ENCODE peak calls at places on chromosomes 16 and 17, in seven cellular contexts. T is fibroblast of mammary gland; O is stimulated activated CD8-positive, alpha-beta memory T cell treated with anti-CD3 and anti-CD28 coated beads, Interleukin-4, amount 100 ng/mL, for 48 hours; G is HT-29; J is stimulated activated CD4-positive, alpha-beta T cell treated with anti-CD3 and anti-CD28 coated beads, Interleukin-4, amount 100 ng/mL, for 48 hours; M is WTC11; H is left cardiac atrium. W is an unnamed sample.

GRCh38 chr17:61511480-61512182 is 59.4 kb downstream of the TBX4 start:
- DNase-seq in T (no peak), O (no peak), G (no peak), J (no peak), M (no peak), H (no peak), W (no peak)

GRCh38 chr16:88703486-88704309 is 2.5 kb downstream of the RNF166 start:
- DNase-seq in T (no peak), O (peak; percentile 85), G (no peak), J (peak; percentile 66), M (no peak), H (no peak), W (no peak)

GRCh38 chr17:79114455-79115301 is 40.1 kb downstream of the ENGASE start:
- DNase-seq in T (no peak), O (no peak), G (peak; percentile 73), J (no peak), M (no peak), H (peak; percentile 73), W (peak; percentile 44)

GRCh38 chr17:15914400-15915165 is 30.3 kb upstream of the ADORA2B start:
- DNase-seq in T (peak; percentile 74), O (no peak), G (no peak), J (no peak), M (peak; percentile 4), H (no peak), W (no peak)

GRCh38 chr17:67137026-67137370 is 92.6 kb downstream of the CACNG1 start:
- DNase-seq in T (no peak), O (no peak), G (no peak), J (no peak), M (no peak), H (no peak), W (no peak)

GRCh38 chr16:12092347-12092882 is 115.9 kb downstream of the SNX29 start:
- DNase-seq in T (peak; percentile 94), O (no peak), G (peak; percentile 37), J (no peak), M (no peak), H (no peak), W (no peak)

GRCh38 chr17:49822829-49823228 is 25.0 kb downstream of the TAC4 start:
- DNase-seq in T (peak; percentile 90), O (no peak), G (no peak), J (no peak), M (no peak), H (peak; percentile 73), W (no peak)

GRCh38 chr17:45293413-45294211 is 23.2 kb downstream of the MAP3K14 start:
- DNase-seq in T (peak; percentile 98), O (peak; percentile 49), G (peak; percentile 74), J (no peak), M (no peak), H (peak; percentile 90), W (peak; percentile 88)

GRCh38 chr17:76865174-76865573 is 3.0 kb upstream of the MGAT5B start:
- DNase-seq in T (no peak), O (no peak), G (no peak), J (no peak), M (no peak), H (no peak), W (no peak)

GRCh38 chr16:14399397-14400284 is 230.4 kb downstream of the PARN start:
- DNase-seq in T (peak; percentile 83), O (no peak), G (peak; percentile 56), J (no peak), M (no peak), H (peak; percentile 49), W (no peak)

GRCh38 chr16:58049697-58050185 is 24.2 kb downstream of the MMP15 start:
- DNase-seq in T (no peak), O (no peak), G (peak; percentile 64), J (no peak), M (no peak), H (no peak), W (no peak)

GRCh38 chr17:28955408-28955807 is 4.1 kb upstream of the PHF12 start:
- DNase-seq in T (no peak), O (no peak), G (no peak), J (no peak), M (no peak), H (no peak), W (no peak)

W was measured in testis.